ENCODE peak calls at places on chromosome 9, in four cellular contexts. U is Peyer's patch, E is AG09309, K is stomach. Q is an unnamed sample.

GRCh38 chr9:97557606-97558095 is 56.2 kb downstream of the TMOD1 start:
- DNase-seq in U (no peak), E (no peak), K (peak; percentile 78), Q (peak; percentile 78)

GRCh38 chr9:34508463-34508862 is 14.3 kb downstream of the ENHO start:
- DNase-seq in K (no peak), E (no peak), U (no peak), Q (no peak)

GRCh38 chr9:127424669-127424986 is 446 bp downstream of the ZNF79 start:
- DNase-seq in K (no peak), U (no peak), E (no peak), Q (no peak)

GRCh38 chr9:118836891-118837290 is 532.3 kb downstream of the BRINP1 start:
- DNase-seq in U (no peak), K (no peak), E (no peak), Q (no peak)

GRCh38 chr9:120619751-120620655 is 40.0 kb upstream of the CDK5RAP2 start:
- DNase-seq in E (peak; percentile 23), U (no peak), K (peak; percentile 68), Q (peak; percentile 86)

GRCh38 chr9:27351438-27351837 is 54.5 kb upstream of the EQTN start:
- DNase-seq in E (no peak), U (no peak), K (no peak), Q (peak; percentile 7)

GRCh38 chr9:76687861-76688374 is 76.3 kb upstream of the PCA3 start:
- DNase-seq in U (no peak), K (peak; percentile 27), E (peak; percentile 23), Q (peak; percentile 95)

GRCh38 chr9:92513349-92513748 is 22.4 kb downstream of the ECM2 start:
- DNase-seq in U (no peak), K (no peak), E (no peak), Q (peak; percentile 37)

GRCh38 chr9:121564861-121565260 is 65.2 kb upstream of the GGTA1 start:
- DNase-seq in K (peak; percentile 36), E (no peak), U (no peak), Q (no peak)

GRCh38 chr9:33718987-33719386 is 76.4 kb upstream of the PRSS3 start:
- DNase-seq in U (no peak), K (no peak), E (no peak), Q (peak; percentile 59)

GRCh38 chr9:114697951-114698351 is 16.0 kb upstream of the TEX48 start:
- DNase-seq in K (no peak), U (no peak), E (no peak), Q (no peak)

GRCh38 chr9:98034593-98035546 is 21.7 kb upstream of the NANS start:
- DNase-seq in U (peak; percentile 81), K (peak; percentile 93), E (no peak), Q (peak; percentile 88)

GRCh38 chr9:131660466-131661405 is 79.1 kb downstream of the RAPGEF1 start:
- DNase-seq in U (no peak), K (no peak), E (no peak), Q (no peak)

GRCh38 chr9:116350213-116350612 is 196.6 kb downstream of the PAPPA start:
- DNase-seq in E (no peak), K (no peak), U (no peak), Q (peak; percentile 36)

GRCh38 chr9:105957830-105958229 is 263.5 kb downstream of the TMEM38B start:
- DNase-seq in E (no peak), K (no peak), U (no peak), Q (no peak)

GRCh38 chr9:72128526-72128925 is 20.7 kb upstream of the GDA start:
- DNase-seq in E (no peak), K (no peak), U (no peak), Q (no peak)

GRCh38 chr9:8857330-8858249 is 1058.0 kb upstream of the DMAC1 start:
- DNase-seq in U (peak; percentile 82), E (no peak), K (peak; percentile 29), Q (peak; percentile 38)

GRCh38 chr9:117340422-117340821 is 74.4 kb downstream of the ASTN2 start:
- DNase-seq in E (no peak), K (no peak), U (no peak), Q (no peak)

GRCh38 chr9:120698766-120699165 is 15.5 kb downstream of the MEGF9 start:
- DNase-seq in E (no peak), K (no peak), U (no peak), Q (peak; percentile 11)

GRCh38 chr9:92974161-92974661 is 26.9 kb downstream of the FGD3 start:
- DNase-seq in U (no peak), K (no peak), E (no peak), Q (no peak)

GRCh38 chr9:107249665-107250285 is 33.3 kb upstream of the RAD23B start:
- DNase-seq in E (no peak), U (no peak), K (no peak), Q (peak; percentile 57)

GRCh38 chr9:107944387-107944786 is 454.8 kb upstream of the KLF4 start:
- DNase-seq in U (no peak), K (no peak), E (no peak), Q (no peak)

GRCh38 chr9:120916573-120916972 is 10.0 kb downstream of the TRAF1 start:
- DNase-seq in U (no peak), K (no peak), E (no peak), Q (peak; percentile 81)

GRCh38 chr9:118595719-118596305 is 773.4 kb downstream of the BRINP1 start:
- DNase-seq in E (no peak), U (no peak), K (no peak), Q (peak; percentile 5)

GRCh38 chr9:128820665-128821583 is 2.6 kb downstream of the ENDOG start:
- DNase-seq in E (no peak), U (no peak), K (no peak), Q (no peak)

GRCh38 chr9:22863736-22864135 is 417.1 kb downstream of the DMRTA1 start:
- DNase-seq in K (no peak), U (no peak), E (no peak), Q (no peak)

GRCh38 chr9:132288371-132288770 is 66.4 kb downstream of the SETX start:
- DNase-seq in K (no peak), E (peak; percentile 34), U (no peak), Q (peak; percentile 33)

GRCh38 chr9:121684381-121685145 is 33.1 kb downstream of the DAB2IP start:
- DNase-seq in E (no peak), K (peak; percentile 64), U (peak; percentile 77), Q (peak; percentile 43)

GRCh38 chr9:132575005-132575609 is 7.3 kb upstream of the BARHL1 start:
- DNase-seq in E (peak; percentile 8), K (peak; percentile 70), U (peak; percentile 80), Q (peak; percentile 80)

GRCh38 chr9:113572076-113572861 is 108.7 kb downstream of the RGS3 start:
- DNase-seq in E (no peak), U (no peak), K (no peak), Q (no peak)

DNA sequence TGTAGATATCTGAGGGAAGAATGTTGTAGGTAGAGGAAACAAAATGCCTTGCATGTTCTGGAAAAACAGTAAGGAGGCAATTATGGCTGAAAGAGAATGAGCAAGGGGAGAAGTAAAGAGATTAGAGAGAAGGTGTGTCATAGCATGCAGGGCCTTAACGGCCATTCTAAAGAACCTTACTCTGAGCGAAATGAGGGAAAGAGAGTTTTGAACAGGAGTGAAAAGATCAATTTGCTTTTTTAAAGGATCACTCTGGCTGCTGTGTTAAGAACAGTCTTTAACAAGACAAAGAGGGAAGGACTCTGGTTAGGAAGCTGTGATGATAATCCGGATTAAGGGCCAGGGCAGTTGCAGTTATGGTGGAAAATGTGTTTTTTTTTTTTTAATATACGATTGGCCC is 22.6 kb downstream of the PTBP3 start:
- DNase-seq in U (no peak), K (no peak), E (no peak), Q (no peak)
- H3K4me3 ChIP-seq in U (no peak overlapping the region), K (no peak overlapping the region), E (no peak overlapping the region), Q (no peak overlapping the region)

GRCh38 chr9:136585531-136586120 is 39.8 kb upstream of the NOTCH1 start:
- DNase-seq in K (no peak), E (no peak), U (no peak), Q (no peak)

GRCh38 chr9:136588663-136589464 is 43.0 kb upstream of the NOTCH1 start:
- DNase-seq in E (no peak), K (no peak), U (no peak), Q (no peak)

GRCh38 chr9:136587944-136588662 is 42.3 kb upstream of the NOTCH1 start:
- DNase-seq in E (no peak), U (no peak), K (no peak), Q (peak; percentile 28)

GRCh38 chr9:136586391-136586790 is 40.5 kb upstream of the NOTCH1 start:
- DNase-seq in K (no peak), U (no peak), E (no peak), Q (no peak)

DNA sequence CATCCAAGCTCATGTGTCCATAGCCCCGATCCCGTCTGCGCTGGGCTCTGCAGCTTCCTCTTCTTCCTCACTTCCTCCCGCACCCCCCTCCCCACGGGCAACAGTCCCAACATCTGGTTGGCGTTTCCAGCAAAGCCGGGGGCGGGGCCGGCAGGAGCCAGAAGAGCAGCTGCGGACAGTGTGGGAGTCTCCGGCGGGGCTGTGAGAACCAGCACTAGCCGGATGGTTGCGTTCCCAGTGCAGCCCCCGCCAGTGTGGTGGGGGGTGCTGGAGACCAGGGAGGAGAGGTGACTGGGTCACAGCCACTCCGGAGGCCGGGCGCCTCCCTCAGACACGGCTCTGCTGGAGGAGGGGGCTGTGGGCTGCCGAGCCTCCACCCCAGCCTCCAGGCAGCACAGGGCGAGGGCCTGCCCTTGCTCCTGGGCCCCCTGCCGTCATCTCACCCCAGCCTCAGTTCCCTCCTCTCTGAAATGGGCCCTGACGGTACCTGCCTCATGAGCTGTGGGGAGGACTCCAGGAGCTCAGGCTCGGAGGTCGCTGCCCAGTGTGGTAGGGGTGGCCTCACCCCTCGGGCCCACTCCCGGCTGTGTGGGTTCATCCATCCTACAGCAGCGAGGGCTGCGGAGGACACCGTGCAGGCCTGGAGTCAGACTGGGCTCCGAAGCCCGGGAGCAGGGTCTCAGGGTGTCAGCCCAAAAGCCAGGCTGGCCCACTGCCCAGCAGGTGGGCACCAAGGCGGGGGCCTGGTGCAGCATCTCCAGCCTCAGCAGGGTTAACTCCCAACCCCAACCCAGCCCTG is 41.5 kb upstream of the NOTCH1 start:
- DNase-seq in K (peak; percentile 31), E (no peak), U (no peak), Q (peak; percentile 78)
- H3K4me3 ChIP-seq in K (no peak overlapping the region), E (no peak overlapping the region), U (no peak overlapping the region), Q (no peak overlapping the region)

GRCh38 chr9:450057-450456 is 235.4 kb downstream of the DOCK8 start:
- DNase-seq in K (no peak), U (no peak), E (no peak), Q (no peak)
- H3K4me3 ChIP-seq in K (no peak overlapping the region), U (no peak overlapping the region), E (no peak overlapping the region), Q (no peak overlapping the region)

GRCh38 chr9:137052998-137053943 is 590 bp downstream of the ENTPD2 start:
- DNase-seq in K (no peak), E (no peak), U (no peak), Q (no peak)
- H3K4me3 ChIP-seq in K (peak overlapping the region; percentile 61), E (no peak overlapping the region), U (peak overlapping the region; percentile 86), Q (no peak overlapping the region)

DNA sequence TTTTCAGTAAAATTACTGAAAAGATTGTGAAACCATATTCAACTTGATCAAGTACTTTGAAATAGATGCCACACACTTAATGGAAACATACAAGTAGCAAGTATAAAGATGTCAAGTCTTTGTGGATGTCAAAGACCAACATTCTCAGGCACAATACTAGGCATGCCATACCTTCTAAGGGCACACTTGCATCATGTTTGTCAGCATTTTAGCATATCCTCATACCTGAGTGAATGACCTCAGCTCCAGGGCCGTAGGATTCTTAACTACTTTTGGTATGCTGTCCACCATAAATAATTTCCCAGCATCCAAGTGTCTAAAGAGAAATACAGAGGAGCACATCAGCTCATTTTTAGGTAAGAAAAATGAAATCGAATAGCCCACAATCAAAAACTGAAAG is 86.4 kb downstream of the FREM1 start:
- DNase-seq in U (no peak), E (no peak), K (no peak), Q (no peak)
- H3K4me3 ChIP-seq in U (no peak overlapping the region), E (no peak overlapping the region), K (no peak overlapping the region), Q (no peak overlapping the region)